ENCODE peak calls at places on chromosomes 12 and 14, in four cellular contexts. J is NCI-H2029, F is dermis blood vessel endothelial cell, A is left lung. H is an unnamed sample.
A peak's percentile ranks its signal among the peaks of the same experiment; 100 is the strongest.

GRCh38 chr12:109944561-109944960 is 44.5 kb downstream of the TCHP start:
- DNase-seq in J (no peak), A (no peak), F (no peak), H (no peak)

GRCh38 chr12:42587564-42588307 is 1.8 kb downstream of the PRICKLE1 start:
- DNase-seq in J (no peak), F (no peak), A (no peak), H (no peak)

GRCh38 chr12:113065126-113066007 is 8.8 kb downstream of the DTX1 start:
- DNase-seq in F (peak; percentile 27), J (no peak), A (no peak), H (no peak)

GRCh38 chr12:65443038-65443437 is 164.6 kb downstream of the MSRB3 start:
- DNase-seq in J (no peak), F (no peak), A (no peak), H (no peak)

GRCh38 chr14:102795060-102795925 is 18.0 kb downstream of the TRAF3 start:
- DNase-seq in F (peak; percentile 75), A (peak; percentile 69), J (peak; percentile 48), H (no peak)

GRCh38 chr12:95218852-95219171 is 1.2 kb downstream of the VEZT start:
- DNase-seq in F (peak; percentile 68), J (peak; percentile 48), A (no peak), H (no peak)

GRCh38 chr12:81161680-81162079 is 83.8 kb downstream of the ACSS3 start:
- DNase-seq in A (no peak), J (no peak), F (no peak), H (no peak)

GRCh38 chr14:54756656-54757392 is 145.8 kb downstream of the GCH1 start:
- DNase-seq in F (peak; percentile 29), A (no peak), J (no peak), H (no peak)

GRCh38 chr12:3545121-3545796 is 54.3 kb downstream of the PRMT8 start:
- DNase-seq in J (no peak), F (no peak), A (no peak), H (no peak)

GRCh38 chr14:101776315-101776714 is 14.8 kb downstream of the PPP2R5C start:
- DNase-seq in J (no peak), F (no peak), A (no peak), H (no peak)

GRCh38 chr12:103780992-103781391 is 60.0 kb downstream of the NT5DC3 start:
- DNase-seq in A (no peak), F (no peak), J (no peak), H (no peak)

GRCh38 chr12:113072136-113072535 is 15.6 kb downstream of the DTX1 start:
- DNase-seq in A (no peak), F (no peak), J (peak; percentile 23), H (no peak)

GRCh38 chr12:104219361-104219892 is 3.8 kb downstream of the TXNRD1 start:
- DNase-seq in F (peak; percentile 95), A (no peak), J (peak; percentile 53), H (no peak)

GRCh38 chr14:101477648-101478047 is 83.6 kb upstream of the DIO3 start:
- DNase-seq in A (no peak), J (no peak), F (no peak), H (no peak)

GRCh38 chr12:55930771-55931316 is at the start of gene DGKA:
- DNase-seq in J (peak; percentile 28), A (no peak), F (peak; percentile 80), H (peak; percentile 53)

GRCh38 chr12:127238061-127238460 is 1028.9 kb upstream of the TMEM132C start:
- DNase-seq in A (no peak), J (no peak), F (no peak), H (no peak)

GRCh38 chr14:104561124-104561531 is 18.4 kb upstream of the C14orf180 start:
- DNase-seq in J (no peak), A (no peak), F (no peak), H (no peak)

GRCh38 chr14:52380294-52380693 is 66.2 kb downstream of the PTGER2 start:
- DNase-seq in J (no peak), A (no peak), F (no peak), H (no peak)

GRCh38 chr14:40436551-40436950 is 1004.3 kb upstream of the FBXO33 start:
- DNase-seq in J (no peak), F (no peak), A (no peak), H (no peak)

GRCh38 chr12:107320929-107321618 is 227.7 kb upstream of the CRY1 start:
- DNase-seq in A (no peak), J (no peak), F (peak; percentile 11), H (no peak)

GRCh38 chr12:96226401-96226800 is 32.2 kb downstream of the ELK3 start:
- DNase-seq in F (no peak), A (no peak), J (no peak), H (no peak)

GRCh38 chr14:72880820-72881219 is 13.1 kb downstream of the DPF3 start:
- DNase-seq in A (no peak), J (no peak), F (no peak), H (no peak)

GRCh38 chr14:99626041-99626648 is 18.8 kb upstream of the HHIPL1 start:
- DNase-seq in A (no peak), F (no peak), J (no peak), H (no peak)

GRCh38 chr14:44564908-44565307 is 57.8 kb upstream of the FSCB start:
- DNase-seq in F (no peak), A (no peak), J (no peak), H (no peak)

GRCh38 chr12:89051065-89051677 is 301.1 kb downstream of the DUSP6 start:
- DNase-seq in A (no peak), F (peak; percentile 90), J (peak; percentile 55), H (no peak)

GRCh38 chr14:96089401-96089800 is 50.2 kb downstream of the C14orf132 start:
- DNase-seq in A (peak; percentile 25), J (no peak), F (no peak), H (no peak)

GRCh38 chr14:49363926-49364751 is 222.0 kb downstream of the RPS29 start:
- DNase-seq in J (no peak), F (no peak), A (no peak), H (no peak)

H was measured in SIG-M5.